ENCODE peak calls at places on chromosomes 5 and 9, in five cellular contexts. K is IMR-90, Z is GM12878, H is HepG2, P is HCT116. L is an unnamed sample.

GRCh38 chr5:123113136-123113535 is 24.1 kb downstream of the PRDM6 start:
- DNase-seq in K (no peak), Z (no peak), H (no peak), P (no peak), L (no peak)

GRCh38 chr9:106885451-106885850 is 22.5 kb downstream of the ZNF462 start:
- DNase-seq in K (peak; percentile 95), Z (no peak), H (no peak), P (no peak), L (peak; percentile 67)

GRCh38 chr5:176827736-176828415 is 17.5 kb downstream of the UNC5A start:
- DNase-seq in K (no peak), Z (no peak), H (no peak), P (no peak), L (no peak)

GRCh38 chr9:21696411-21696865 is 106.0 kb upstream of the MTAP start:
- DNase-seq in K (no peak), Z (no peak), H (peak; percentile 5), P (no peak), L (peak; percentile 48)

GRCh38 chr5:54889826-54890225 is 95.6 kb downstream of the ESM1 start:
- DNase-seq in K (peak; percentile 58), Z (no peak), H (no peak), P (no peak), L (peak; percentile 27)

GRCh38 chr9:107737987-107738743 is 248.6 kb upstream of the KLF4 start:
- DNase-seq in K (peak; percentile 95), Z (no peak), H (no peak), P (no peak), L (no peak)

GRCh38 chr9:71966601-71967000 is 55.2 kb downstream of the C9orf85 start:
- DNase-seq in K (no peak), Z (no peak), H (no peak), P (no peak), L (no peak)

GRCh38 chr5:173944512-173944911 is 44.5 kb upstream of the C5orf47 start:
- DNase-seq in K (no peak), Z (no peak), H (no peak), P (no peak), L (peak; percentile 24)

GRCh38 chr9:24832307-24832706 is 286.6 kb upstream of the IZUMO3 start:
- DNase-seq in K (no peak), Z (no peak), H (peak; percentile 3), P (no peak), L (peak; percentile 9)

GRCh38 chr9:91495450-91495849 is 71.8 kb upstream of the NFIL3 start:
- DNase-seq in K (peak; percentile 98), Z (no peak), H (no peak), P (no peak), L (no peak)

GRCh38 chr5:150295172-150295611 is 5.6 kb upstream of the CAMK2A start:
- DNase-seq in K (peak; percentile 81), Z (no peak), H (peak; percentile 60), P (no peak), L (no peak)
- TF ChIP-seq CEBPB in K (no peak), Z (no peak), H (no peak), P (no peak), L (no peak)

GRCh38 chr5:113036321-113036720 is 59.7 kb downstream of the DCP2 start:
- DNase-seq in K (no peak), Z (no peak), H (no peak), P (no peak), L (no peak)

GRCh38 chr5:113039229-113039628 is 62.6 kb downstream of the DCP2 start:
- DNase-seq in K (no peak), Z (no peak), H (no peak), P (no peak), L (no peak)

GRCh38 chr5:113036826-113037225 is 60.2 kb downstream of the DCP2 start:
- DNase-seq in K (no peak), Z (no peak), H (no peak), P (no peak), L (no peak)

GRCh38 chr5:113038714-113039113 is 62.1 kb downstream of the DCP2 start:
- DNase-seq in K (peak; percentile 47), Z (no peak), H (no peak), P (peak; percentile 19), L (no peak)

GRCh38 chr5:113038136-113038535 is 61.5 kb downstream of the DCP2 start:
- DNase-seq in K (no peak), Z (no peak), H (no peak), P (no peak), L (no peak)
- TF ChIP-seq CEBPB in K (no peak), Z (no peak), H (no peak), P (no peak), L (no peak)

GRCh38 chr9:73577867-73578266 is 426.2 kb downstream of the ANXA1 start:
- DNase-seq in K (no peak), Z (no peak), H (no peak), P (no peak), L (no peak)

GRCh38 chr9:73579823-73580222 is 428.2 kb downstream of the ANXA1 start:
- DNase-seq in K (no peak), Z (no peak), H (peak; percentile 18), P (no peak), L (no peak)

GRCh38 chr9:73583590-73583989 is 431.9 kb downstream of the ANXA1 start:
- DNase-seq in K (no peak), Z (no peak), H (no peak), P (no peak), L (no peak)
- TF ChIP-seq CEBPB in K (no peak), Z (no peak), H (no peak), P (no peak), L (no peak)

GRCh38 chr9:26954050-26954508 is 2.1 kb upstream of the IFT74 start:
- DNase-seq in K (peak; percentile 23), Z (no peak), H (no peak), P (no peak), L (no peak)
- TF ChIP-seq CEBPB in K (no peak), Z (no peak), H (no peak), P (no peak), L (no peak)

GRCh38 chr5:13218518-13218917 is 726.0 kb downstream of the DNAH5 start:
- DNase-seq in K (no peak), Z (no peak), H (no peak), P (no peak), L (peak; percentile 14)

GRCh38 chr5:13214182-13214581 is 730.3 kb downstream of the DNAH5 start:
- DNase-seq in K (no peak), Z (no peak), H (no peak), P (no peak), L (no peak)

GRCh38 chr5:13215806-13216205 is 728.7 kb downstream of the DNAH5 start:
- DNase-seq in K (no peak), Z (no peak), H (no peak), P (no peak), L (no peak)

GRCh38 chr5:13215370-13215769 is 729.1 kb downstream of the DNAH5 start:
- DNase-seq in K (no peak), Z (no peak), H (no peak), P (no peak), L (no peak)

GRCh38 chr5:13217636-13218035 is 726.9 kb downstream of the DNAH5 start:
- DNase-seq in K (no peak), Z (no peak), H (no peak), P (no peak), L (no peak)
- TF ChIP-seq CEBPB in K (no peak), Z (no peak), H (no peak), P (no peak), L (no peak)

GRCh38 chr5:141878186-141878770 is at the start of gene PCDH1:
- DNase-seq in K (peak; percentile 14), Z (no peak), H (no peak), P (no peak), L (no peak)
- TF ChIP-seq CEBPB in K (no peak), Z (no peak), H (no peak), P (no peak), L (no peak)

GRCh38 chr9:122097679-122098315 is 4.7 kb upstream of the TTLL11 start:
- DNase-seq in K (no peak), Z (no peak), H (no peak), P (no peak), L (no peak)
- TF ChIP-seq CEBPB in K (peak; percentile 40), Z (no peak), H (peak; percentile 72), P (no peak), L (no peak)